ENCODE peak calls at places on chromosomes 3 and 15, in six cellular contexts. R, L, A, C, I and D are unnamed samples.

GRCh38 chr15:33091983-33092688 is 102.4 kb downstream of the FMN1 start:
- DNase-seq in R (no peak), L (no peak), A (no peak), C (no peak), I (no peak), D (no peak)

GRCh38 chr15:94421711-94422110 is 190.3 kb downstream of the MCTP2 start:
- DNase-seq in R (no peak), L (no peak), A (no peak), C (no peak), I (no peak), D (no peak)

GRCh38 chr3:52904000-52904399 is 6.7 kb upstream of the STIMATE start:
- DNase-seq in R (no peak), L (no peak), A (no peak), C (no peak), I (peak), D (no peak)

GRCh38 chr3:140341213-140341612 is 336.7 kb upstream of the TRIM42 start:
- DNase-seq in R (no peak), L (no peak), A (no peak), C (no peak), I (no peak), D (no peak)

GRCh38 chr15:78065284-78065872 is 12.1 kb downstream of the TBC1D2B start:
- DNase-seq in R (peak), L (no peak), A (no peak), C (peak), I (peak), D (peak)

GRCh38 chr3:187935623-187936156 is 190.4 kb upstream of the BCL6 start:
- DNase-seq in R (no peak), L (no peak), A (peak), C (no peak), I (no peak), D (no peak)

GRCh38 chr3:183269345-183269744 is 16.3 kb downstream of the B3GNT5 start:
- DNase-seq in R (no peak), L (no peak), A (no peak), C (no peak), I (no peak), D (no peak)

GRCh38 chr3:121894191-121894990 is at the start of gene SLC15A2:
- DNase-seq in R (peak), L (no peak), A (no peak), C (no peak), I (no peak), D (no peak)

GRCh38 chr3:144770813-144771400 is 799.3 kb downstream of the DIPK2A start:
- DNase-seq in R (no peak), L (no peak), A (no peak), C (no peak), I (peak), D (no peak)

GRCh38 chr3:58151637-58152036 is 59.1 kb downstream of the DNASE1L3 start:
- DNase-seq in R (no peak), L (no peak), A (no peak), C (no peak), I (no peak), D (no peak)

GRCh38 chr15:89899951-89900567 is 6.3 kb upstream of the AP3S2 start:
- DNase-seq in R (no peak), L (no peak), A (no peak), C (no peak), I (no peak), D (no peak)

GRCh38 chr15:89900849-89901248 is 7.1 kb upstream of the AP3S2 start:
- DNase-seq in R (no peak), L (no peak), A (no peak), C (no peak), I (no peak), D (no peak)

GRCh38 chr15:89898628-89899302 is 5.0 kb upstream of the AP3S2 start:
- DNase-seq in R (peak), L (peak), A (no peak), C (no peak), I (peak), D (no peak)

GRCh38 chr15:89898146-89898545 is 4.4 kb upstream of the AP3S2 start:
- DNase-seq in R (no peak), L (no peak), A (no peak), C (no peak), I (no peak), D (no peak)

DNA sequence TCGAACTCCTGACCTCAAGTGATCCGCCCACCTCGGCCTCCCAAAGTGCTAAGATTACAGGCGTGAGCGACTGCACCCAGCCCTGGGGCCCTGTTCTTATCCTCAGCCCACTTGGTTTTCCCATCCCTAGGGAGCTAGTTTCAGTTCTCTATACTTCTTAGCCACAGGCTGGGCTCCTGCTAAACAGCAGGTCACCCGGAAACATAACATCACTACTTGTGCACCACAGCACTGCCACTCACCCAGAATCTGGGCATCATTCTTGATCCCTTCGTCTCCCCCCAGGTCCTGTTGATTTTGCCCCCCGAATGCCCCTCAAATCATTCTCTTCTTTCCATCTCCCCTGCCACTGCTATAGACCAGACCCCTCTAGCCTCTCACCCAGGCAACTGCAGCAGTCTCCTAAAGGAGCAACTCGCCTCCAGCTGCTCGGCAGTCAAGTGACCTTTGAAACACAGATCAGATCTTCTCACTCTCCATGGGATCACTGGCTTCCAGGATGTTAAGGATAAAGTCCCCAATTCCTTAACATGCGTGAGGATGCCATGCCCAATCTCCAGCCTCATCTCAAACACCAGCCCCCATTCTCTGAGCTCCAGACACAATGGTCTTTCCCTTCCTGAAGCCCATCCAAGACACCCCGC is 5.6 kb upstream of the AP3S2 start:
- DNase-seq in R (no peak), L (no peak), A (no peak), C (no peak), I (no peak), D (no peak)
- TF ChIP-seq EP300 in R (no peak), L (no peak), A (no peak), C (no peak), I (no peak), D (no peak)

GRCh38 chr3:15102256-15102655 is 3.3 kb upstream of the RBSN start:
- DNase-seq in R (peak), L (no peak), A (peak), C (no peak), I (no peak), D (peak)
- TF ChIP-seq EP300 in R (peak), L (no peak), A (peak), C (peak), I (no peak), D (peak)

GRCh38 chr15:79065744-79066376 is 24.7 kb downstream of the RASGRF1 start:
- DNase-seq in R (no peak), L (no peak), A (no peak), C (no peak), I (no peak), D (no peak)
- TF ChIP-seq EP300 in R (no peak), L (no peak), A (no peak), C (no peak), I (no peak), D (no peak)

DNA sequence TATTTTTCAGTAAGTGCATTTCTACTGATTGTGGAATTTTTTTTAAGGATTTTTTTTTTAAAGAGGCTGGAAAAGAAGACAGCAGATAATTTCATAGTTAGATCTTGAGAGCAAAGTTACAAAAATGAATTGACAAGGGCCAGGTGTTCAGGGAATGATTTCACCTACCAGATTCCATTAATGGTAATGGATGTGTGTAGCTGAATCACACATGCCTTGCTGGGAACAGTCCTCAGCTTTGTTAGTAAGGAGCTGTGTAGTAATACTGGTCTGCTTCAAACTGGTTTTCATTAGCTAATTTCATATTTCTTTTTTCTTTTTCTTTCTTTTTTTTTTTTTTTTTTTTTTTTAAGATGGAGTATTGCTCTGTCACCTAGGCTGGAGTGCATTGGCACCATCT is 16.0 kb downstream of the NR1D2 start:
- DNase-seq in R (no peak), L (no peak), A (no peak), C (no peak), I (no peak), D (no peak)
- TF ChIP-seq EP300 in R (no peak), L (no peak), A (no peak), C (no peak), I (no peak), D (no peak)

GRCh38 chr3:153032891-153033290 is 129.1 kb upstream of the RAP2B start:
- DNase-seq in R (no peak), L (no peak), A (no peak), C (no peak), I (no peak), D (no peak)
- TF ChIP-seq EP300 in R (no peak), L (no peak), A (no peak), C (no peak), I (no peak), D (no peak)

GRCh38 chr3:115996420-115997108 is 373.3 kb downstream of the GAP43 start:
- DNase-seq in R (no peak), L (no peak), A (no peak), C (no peak), I (no peak), D (no peak)
- TF ChIP-seq EP300 in R (no peak), L (no peak), A (no peak), C (no peak), I (no peak), D (no peak)

DNA sequence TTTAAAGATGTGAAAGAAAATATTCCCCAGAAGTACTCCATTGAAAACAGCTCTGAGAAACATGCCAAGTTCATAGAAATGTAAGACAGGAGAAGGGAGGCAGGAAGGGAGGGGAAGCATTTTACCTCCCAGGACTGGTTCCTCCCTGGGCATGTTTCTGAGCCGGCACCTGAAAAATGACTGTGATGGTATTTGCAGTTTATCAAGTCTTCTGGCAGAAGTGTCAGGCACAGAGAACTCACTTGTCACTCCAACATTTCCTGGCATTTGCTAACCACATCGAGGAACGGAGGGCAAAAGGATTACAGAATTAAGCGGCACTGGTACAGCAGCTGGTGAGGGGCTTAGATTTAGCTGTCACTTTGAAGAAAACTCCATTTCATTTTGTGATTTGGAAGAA is 1054.0 kb downstream of the TUSC7 start:
- DNase-seq in R (no peak), L (no peak), A (no peak), C (no peak), I (no peak), D (no peak)
- TF ChIP-seq EP300 in R (no peak), L (no peak), A (no peak), C (no peak), I (no peak), D (no peak)

GRCh38 chr15:100705841-100706240 is 103.5 kb downstream of the ASB7 start:
- DNase-seq in R (no peak), L (no peak), A (no peak), C (no peak), I (no peak), D (no peak)

GRCh38 chr15:100703671-100704070 is 101.3 kb downstream of the ASB7 start:
- DNase-seq in R (no peak), L (no peak), A (no peak), C (no peak), I (no peak), D (no peak)

GRCh38 chr15:100704281-100705055 is 102.1 kb downstream of the ASB7 start:
- DNase-seq in R (no peak), L (no peak), A (no peak), C (no peak), I (no peak), D (no peak)

GRCh38 chr15:100705065-100705464 is 102.7 kb downstream of the ASB7 start:
- DNase-seq in R (no peak), L (no peak), A (no peak), C (no peak), I (no peak), D (no peak)

DNA sequence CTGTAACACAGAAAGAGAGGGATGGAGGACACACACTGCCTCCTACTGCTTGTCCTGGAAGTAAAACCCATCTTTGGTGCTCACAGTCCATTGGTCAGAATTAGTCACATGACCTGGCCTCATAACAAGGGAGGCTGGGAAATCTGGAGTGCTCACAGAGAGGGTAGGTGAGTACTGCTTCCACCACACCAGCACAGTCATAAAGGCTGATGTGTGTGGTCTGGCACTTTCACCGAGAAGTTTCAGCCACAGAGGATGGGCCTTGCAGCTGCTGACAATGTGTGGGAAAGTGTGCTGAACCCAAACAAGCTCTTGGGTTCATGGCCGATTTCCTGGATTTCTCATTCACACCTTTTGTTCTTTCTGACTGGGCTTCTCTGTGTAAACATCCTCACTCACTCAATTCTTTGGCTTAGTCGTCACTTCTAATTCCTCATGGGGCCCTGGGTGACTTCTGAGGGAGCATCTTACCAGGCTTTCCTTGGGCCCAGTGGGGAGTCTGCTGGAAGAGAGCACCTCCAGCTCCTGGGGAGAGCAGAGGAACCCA is 100.7 kb downstream of the ASB7 start:
- DNase-seq in R (no peak), L (no peak), A (no peak), C (no peak), I (no peak), D (no peak)
- TF ChIP-seq EP300 in R (no peak), L (no peak), A (no peak), C (no peak), I (no peak), D (no peak)